ENCODE peak calls at places on chromosome 7, in six cellular contexts. Y is HT1080; L is CD4-positive, alpha-beta T cell; N is T1000; D is HEK293T; I is glomerular endothelial cell. B is an unnamed sample.

GRCh38 chr7:136062625-136063336 is 85.6 kb upstream of the MTPN start:
- DNase-seq in Y (no peak), L (no peak), N (no peak), D (no peak), I (no peak), B (no peak)

GRCh38 chr7:106514887-106515286 is 146.1 kb downstream of the CCDC71L start:
- DNase-seq in Y (no peak), L (no peak), N (no peak), D (no peak), I (no peak), B (no peak)

GRCh38 chr7:19681596-19681995 is 27.2 kb downstream of the POLR1F start:
- DNase-seq in Y (no peak), L (no peak), N (no peak), D (no peak), I (no peak), B (no peak)

GRCh38 chr7:37832194-37832593 is 16.2 kb upstream of the NME8 start:
- DNase-seq in Y (peak; percentile 17), L (no peak), N (no peak), D (no peak), I (no peak), B (no peak)

GRCh38 chr7:14016950-14017349 is 27.5 kb upstream of the ETV1 start:
- DNase-seq in Y (no peak), L (no peak), N (no peak), D (no peak), I (no peak), B (no peak)

GRCh38 chr7:80923211-80923612 is 4.4 kb upstream of the SEMA3C start:
- DNase-seq in Y (no peak), L (no peak), N (no peak), D (no peak), I (no peak), B (no peak)

GRCh38 chr7:64610997-64611396 is 48.1 kb upstream of the ZNF680 start:
- DNase-seq in Y (no peak), L (no peak), N (no peak), D (no peak), I (no peak), B (no peak)

GRCh38 chr7:47335557-47336177 is 246.2 kb downstream of the TNS3 start:
- DNase-seq in Y (no peak), L (no peak), N (no peak), D (no peak), I (no peak), B (no peak)

GRCh38 chr7:35839860-35840854 is 39.3 kb downstream of the SEPTIN7 start:
- DNase-seq in Y (peak; percentile 50), L (no peak), N (no peak), D (no peak), I (no peak), B (no peak)

GRCh38 chr7:157059534-157059933 is 49.1 kb upstream of the MNX1 start:
- DNase-seq in Y (no peak), L (no peak), N (no peak), D (no peak), I (no peak), B (no peak)

GRCh38 chr7:158407581-158408331 is 179.9 kb downstream of the PTPRN2 start:
- DNase-seq in Y (peak; percentile 27), L (no peak), N (no peak), D (peak; percentile 31), I (peak; percentile 2), B (no peak)

GRCh38 chr7:103447073-103447960 is 1.3 kb upstream of the SLC26A5 start:
- DNase-seq in Y (peak; percentile 38), L (no peak), N (no peak), D (peak; percentile 76), I (peak; percentile 20), B (no peak)

GRCh38 chr7:64879097-64879730 is 23.9 kb upstream of the ZNF273 start:
- DNase-seq in Y (no peak), L (no peak), N (no peak), D (no peak), I (no peak), B (no peak)

GRCh38 chr7:22549667-22550513 is 49.9 kb upstream of the STEAP1B start:
- DNase-seq in Y (no peak), L (no peak), N (no peak), D (no peak), I (no peak), B (no peak)

GRCh38 chr7:93569189-93569588 is 5.3 kb downstream of the CALCR start:
- DNase-seq in Y (no peak), L (no peak), N (no peak), D (no peak), I (no peak), B (no peak)